ENCODE peak calls at places on chromosome 4, in five cellular contexts. S is IMR-90, C is heart right ventricle, I is NT2/D1, U is aorta. H is an unnamed sample.

GRCh38 chr4:121783210-121783609 is 17.9 kb upstream of the EXOSC9 start:
- DNase-seq in S (no peak), C (no peak), I (no peak), U (no peak), H (no peak)

GRCh38 chr4:188550296-188550695 is 411.1 kb downstream of the TRIML1 start:
- DNase-seq in S (peak; percentile 5), C (no peak), I (no peak), U (no peak), H (no peak)

GRCh38 chr4:77905651-77906263 is 43.1 kb downstream of the MRPL1 start:
- DNase-seq in S (no peak), C (no peak), I (no peak), U (no peak), H (no peak)

GRCh38 chr4:159368320-159368719 is 265.4 kb downstream of the RAPGEF2 start:
- DNase-seq in S (no peak), C (no peak), I (no peak), U (no peak), H (no peak)

GRCh38 chr4:154364012-154364863 is 127.4 kb downstream of the DCHS2 start:
- DNase-seq in S (no peak), C (no peak), I (no peak), U (no peak), H (no peak)

GRCh38 chr4:24979554-24979953 is 51.2 kb downstream of the LGI2 start:
- DNase-seq in S (no peak), C (no peak), I (no peak), U (peak; percentile 77), H (peak; percentile 72)

GRCh38 chr4:185730849-185731608 is 81.0 kb downstream of the SORBS2 start:
- DNase-seq in S (no peak), C (no peak), I (no peak), U (no peak), H (no peak)

GRCh38 chr4:88599298-88599697 is 7.0 kb downstream of the HERC3 start:
- DNase-seq in S (peak; percentile 74), C (no peak), I (no peak), U (no peak), H (no peak)

GRCh38 chr4:3796960-3797359 is 30.8 kb downstream of the ADRA2C start:
- DNase-seq in S (no peak), C (no peak), I (no peak), U (peak; percentile 6), H (no peak)

GRCh38 chr4:120111745-120112144 is 45.1 kb upstream of the MAD2L1 start:
- DNase-seq in S (no peak), C (no peak), I (no peak), U (no peak), H (no peak)

GRCh38 chr4:84814100-84814750 is 152.3 kb downstream of the WDFY3 start:
- DNase-seq in S (peak; percentile 96), C (no peak), I (no peak), U (no peak), H (no peak)

GRCh38 chr4:143230683-143231082 is 46.0 kb downstream of the USP38 start:
- DNase-seq in S (no peak), C (no peak), I (no peak), U (no peak), H (no peak)

GRCh38 chr4:8200302-8200975 is 1.3 kb downstream of the SH3TC1 start:
- DNase-seq in S (peak; percentile 31), C (peak; percentile 78), I (no peak), U (peak; percentile 77), H (peak; percentile 86)

GRCh38 chr4:149426461-149426860 is 389.2 kb downstream of the IQCM start:
- DNase-seq in S (peak; percentile 35), C (no peak), I (no peak), U (no peak), H (no peak)

GRCh38 chr4:121256346-121256745 is 92.2 kb upstream of the TNIP3 start:
- DNase-seq in S (peak; percentile 80), C (no peak), I (no peak), U (no peak), H (no peak)

GRCh38 chr4:6179362-6179761 is 21.0 kb downstream of the JAKMIP1 start:
- DNase-seq in S (no peak), C (no peak), I (no peak), U (no peak), H (no peak)
- H3K4me1 ChIP-seq in S (no peaks in the 10 kb centered on the region), C (no peaks in the 10 kb centered on the region), I (no peaks in the 10 kb centered on the region), U (no peaks in the 10 kb centered on the region), H (no peaks in the 10 kb centered on the region)

DNA sequence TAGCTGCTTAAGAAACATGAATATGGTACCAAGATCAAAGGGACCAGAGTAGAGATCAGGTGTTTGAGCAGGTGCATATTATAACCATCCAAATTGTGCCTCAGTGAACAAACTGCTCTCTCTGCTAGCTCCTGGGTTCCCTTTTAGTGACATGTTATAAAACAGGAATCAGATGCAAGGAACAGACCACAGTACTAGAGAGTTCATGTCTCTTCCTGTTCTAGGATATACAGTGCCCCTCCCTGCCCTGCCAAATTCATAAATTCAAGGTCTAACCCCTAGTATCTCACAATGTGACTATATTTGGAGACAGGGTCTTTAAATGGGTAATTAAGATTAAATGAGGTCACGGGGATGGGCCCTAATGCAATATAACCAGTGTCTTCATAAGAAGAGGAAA is 82.7 kb downstream of the RBM47 start:
- DNase-seq in S (no peak), C (no peak), I (no peak), U (no peak), H (no peak)
- H3K4me1 ChIP-seq in S (peaks cover 5% of the 10 kb centered on the region), C (no peaks in the 10 kb centered on the region), I (no peaks in the 10 kb centered on the region), U (no peaks in the 10 kb centered on the region), H (no peaks in the 10 kb centered on the region)

GRCh38 chr4:168887809-168888208 is 122.2 kb downstream of the CBR4 start:
- DNase-seq in S (no peak), C (no peak), I (no peak), U (no peak), H (no peak)
- H3K4me1 ChIP-seq in S (peaks cover 16% of the 10 kb centered on the region), C (peaks cover 21% of the 10 kb centered on the region), I (peaks cover 3% of the 10 kb centered on the region), U (peaks cover 5% of the 10 kb centered on the region), H (no peaks in the 10 kb centered on the region)

DNA sequence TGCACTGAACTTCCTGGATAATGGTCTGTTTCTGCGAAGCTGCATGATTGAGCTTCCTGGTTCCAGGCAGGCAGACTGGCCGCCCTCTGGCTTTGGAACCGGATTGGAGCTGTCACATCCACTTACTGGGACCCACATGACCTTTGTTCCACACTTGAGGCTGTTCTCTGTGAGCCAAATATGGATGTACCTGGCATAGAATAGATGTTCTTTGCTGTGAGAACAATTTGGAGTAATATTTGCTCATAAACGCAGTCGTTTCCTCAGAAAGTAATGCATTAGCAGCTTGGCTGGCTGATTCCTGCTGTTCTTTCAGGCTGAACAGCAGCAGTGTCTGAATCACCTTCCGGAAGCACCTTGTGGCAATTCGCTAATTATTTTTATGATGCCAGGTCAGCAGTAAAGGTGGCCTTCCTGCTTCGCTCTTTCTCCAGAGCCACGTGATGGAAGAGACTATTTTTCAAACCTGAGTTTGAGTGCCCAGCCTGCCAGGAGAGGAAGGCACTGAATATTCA is 78.1 kb upstream of the BOD1L1 start:
- DNase-seq in S (no peak), C (peak; percentile 40), I (no peak), U (no peak), H (peak; percentile 76)
- H3K4me1 ChIP-seq in S (no peaks in the 10 kb centered on the region), C (no peaks in the 10 kb centered on the region), I (no peaks in the 10 kb centered on the region), U (no peaks in the 10 kb centered on the region), H (peaks cover 10% of the 10 kb centered on the region)

GRCh38 chr4:112145326-112145819 is at the start of gene FAM241A:
- DNase-seq in S (peak; percentile 64), C (peak; percentile 92), I (peak; percentile 58), U (peak; percentile 89), H (peak; percentile 93)
- H3K4me1 ChIP-seq in S (no peaks in the 10 kb centered on the region), C (peaks cover 32% of the 10 kb centered on the region), I (no peaks in the 10 kb centered on the region), U (no peaks in the 10 kb centered on the region), H (peaks cover 49% of the 10 kb centered on the region)

GRCh38 chr4:139550724-139551429 is 5.1 kb downstream of the SETD7 start:
- DNase-seq in S (peak; percentile 45), C (no peak), I (no peak), U (no peak), H (peak; percentile 37)
- H3K4me1 ChIP-seq in S (peaks cover 9% of the 10 kb centered on the region), C (peaks cover 49% of the 10 kb centered on the region), I (no peaks in the 10 kb centered on the region), U (peaks cover 9% of the 10 kb centered on the region), H (peaks cover 57% of the 10 kb centered on the region)

DNA sequence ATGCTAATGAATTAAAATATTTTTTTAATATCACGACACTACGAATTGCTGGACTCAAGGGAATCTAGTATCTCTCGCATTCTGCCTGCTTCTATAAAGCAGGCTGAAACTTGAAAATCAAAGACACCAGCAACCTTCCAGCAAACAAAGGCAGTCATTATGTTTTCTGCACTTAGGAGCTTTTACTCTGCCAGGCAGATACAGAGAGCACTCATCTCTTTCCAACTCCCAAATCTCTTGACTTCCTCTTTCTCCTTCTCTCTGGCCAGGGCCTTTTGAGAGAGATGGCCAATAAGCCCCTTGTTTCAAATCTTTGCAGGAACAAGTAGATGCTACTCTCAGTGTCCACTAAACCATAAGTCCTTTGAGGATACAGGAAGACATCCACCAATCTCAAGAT is 95.2 kb upstream of the KLF3 start:
- DNase-seq in S (no peak), C (no peak), I (no peak), U (no peak), H (no peak)
- H3K4me1 ChIP-seq in S (peaks cover 8% of the 10 kb centered on the region), C (no peaks in the 10 kb centered on the region), I (no peaks in the 10 kb centered on the region), U (peaks cover 2% of the 10 kb centered on the region), H (peaks cover 20% of the 10 kb centered on the region)

GRCh38 chr4:101871962-101872676 is 81.6 kb downstream of the BANK1 start:
- DNase-seq in S (no peak), C (no peak), I (no peak), U (no peak), H (no peak)
- H3K4me1 ChIP-seq in S (no peaks in the 10 kb centered on the region), C (no peaks in the 10 kb centered on the region), I (no peaks in the 10 kb centered on the region), U (no peaks in the 10 kb centered on the region), H (no peaks in the 10 kb centered on the region)

GRCh38 chr4:183449193-183449888 is 4.9 kb downstream of the CDKN2AIP start:
- DNase-seq in S (peak; percentile 94), C (no peak), I (no peak), U (no peak), H (no peak)

GRCh38 chr4:183448436-183448835 is 4.0 kb downstream of the CDKN2AIP start:
- DNase-seq in S (no peak), C (no peak), I (no peak), U (no peak), H (no peak)

GRCh38 chr4:183444953-183445543 is 612 bp downstream of the CDKN2AIP start:
- DNase-seq in S (no peak), C (peak; percentile 46), I (peak; percentile 6), U (peak; percentile 65), H (peak; percentile 51)

GRCh38 chr4:183447646-183448045 is 3.2 kb downstream of the CDKN2AIP start:
- DNase-seq in S (no peak), C (no peak), I (no peak), U (no peak), H (no peak)

GRCh38 chr4:183450108-183450507 is 5.7 kb downstream of the CDKN2AIP start:
- DNase-seq in S (no peak), C (no peak), I (no peak), U (no peak), H (no peak)
- H3K4me1 ChIP-seq in S (no peaks in the 10 kb centered on the region), C (peaks cover 32% of the 10 kb centered on the region), I (peaks cover 4% of the 10 kb centered on the region), U (no peaks in the 10 kb centered on the region), H (peaks cover 38% of the 10 kb centered on the region)

H was measured in heart left ventricle.